ENCODE peak calls at places on chromosomes 4 and X, in seven cellular contexts. R is A549, M is lower leg skin, T is esophagus squamous epithelium, H is transverse colon, O is uterus, Y is body of pancreas. W is an unnamed sample.
A peak's percentile ranks its signal among the peaks of the same experiment; 100 is the strongest.

GRCh38 chrX:53247928-53248327 is 22.9 kb upstream of the KDM5C start:
- DNase-seq in R (no peak), O (no peak), H (no peak), T (no peak), Y (no peak), M (no peak), W (no peak)

GRCh38 chrX:49155900-49156837 is 6.4 kb upstream of the MAGIX start:
- DNase-seq in Y (peak; percentile 89), T (peak; percentile 49), O (peak; percentile 91), M (peak; percentile 97), R (peak; percentile 81), H (peak; percentile 92), W (no peak)

GRCh38 chr4:70313736-70314135 is 21.0 kb upstream of the CABS1 start:
- DNase-seq in M (no peak), Y (no peak), H (no peak), O (no peak), R (no peak), T (no peak), W (no peak)

GRCh38 chrX:51281758-51282318 is 50.8 kb upstream of the NUDT10 start:
- DNase-seq in Y (no peak), M (no peak), H (no peak), O (no peak), R (no peak), T (no peak), W (no peak)

GRCh38 chr4:101191302-101192098 is 155.8 kb downstream of the PPP3CA start:
- DNase-seq in Y (peak; percentile 75), R (no peak), O (peak; percentile 76), M (peak; percentile 87), H (peak; percentile 50), T (no peak), W (no peak)

GRCh38 chr4:189124149-189124758 is 816.4 kb upstream of the FRG1 start:
- DNase-seq in T (no peak), R (no peak), H (no peak), Y (no peak), M (no peak), O (no peak), W (no peak)

GRCh38 chr4:3689576-3690551 is 76.3 kb upstream of the ADRA2C start:
- DNase-seq in Y (peak; percentile 8), M (no peak), H (no peak), O (no peak), R (no peak), T (no peak), W (no peak)

GRCh38 chr4:13162886-13163285 is 321.3 kb downstream of the RAB28 start:
- DNase-seq in Y (no peak), M (no peak), O (no peak), T (no peak), R (no peak), H (no peak), W (no peak)

GRCh38 chrX:43573441-43574015 is 82.6 kb upstream of the MAOA start:
- DNase-seq in O (no peak), R (no peak), M (no peak), T (no peak), H (no peak), Y (no peak), W (no peak)

GRCh38 chrX:8067754-8068469 is 103.2 kb downstream of the VCX2 start:
- DNase-seq in T (no peak), O (no peak), Y (no peak), M (no peak), H (no peak), R (no peak), W (no peak)

GRCh38 chrX:139194571-139195280 is 335.8 kb upstream of the F9 start:
- DNase-seq in Y (peak; percentile 73), M (no peak), R (no peak), H (peak; percentile 18), O (no peak), T (no peak), W (no peak)

GRCh38 chr4:85787133-85787532 is 312.2 kb downstream of the ARHGAP24 start:
- DNase-seq in M (no peak), O (no peak), Y (no peak), T (no peak), H (no peak), R (no peak), W (no peak)

GRCh38 chr4:89640620-89641366 is 196.2 kb downstream of the SNCA start:
- DNase-seq in H (peak; percentile 43), R (peak; percentile 40), T (no peak), M (no peak), O (peak; percentile 19), Y (peak; percentile 52), W (no peak)

GRCh38 chrX:10038585-10038984 is 71.4 kb downstream of the CLDN34 start:
- DNase-seq in H (no peak), R (no peak), O (no peak), Y (no peak), T (no peak), M (peak; percentile 42), W (no peak)

GRCh38 chr4:98778206-98778605 is 119.8 kb upstream of the TSPAN5 start:
- DNase-seq in Y (no peak), H (no peak), R (peak; percentile 55), M (no peak), O (no peak), T (no peak), W (peak; percentile 19)

GRCh38 chrX:68490644-68491043 is 8.2 kb upstream of the YIPF6 start:
- DNase-seq in H (no peak), R (peak; percentile 69), O (no peak), Y (no peak), T (no peak), M (no peak), W (peak; percentile 30)

GRCh38 chr4:169823685-169824084 is 65.9 kb upstream of the HPF1 start:
- DNase-seq in M (no peak), O (no peak), Y (peak; percentile 28), R (no peak), T (no peak), H (peak; percentile 13), W (peak; percentile 14)

GRCh38 chr4:35970366-35970960 is 273.9 kb downstream of the ARAP2 start:
- DNase-seq in O (no peak), R (no peak), M (no peak), Y (no peak), H (no peak), T (no peak), W (no peak)

GRCh38 chrX:55717521-55718497 is at the start of gene RRAGB:
- DNase-seq in R (peak; percentile 97), O (peak; percentile 93), T (peak; percentile 83), Y (peak; percentile 94), H (peak; percentile 95), M (peak; percentile 98), W (peak; percentile 45)

GRCh38 chrX:47244676-47245075 is 11.9 kb downstream of the USP11 start:
- DNase-seq in T (no peak), Y (no peak), R (no peak), O (no peak), M (peak; percentile 68), H (no peak), W (no peak)

GRCh38 chrX:153671589-153672530 is 1.8 kb downstream of the PNCK start:
- DNase-seq in O (no peak), M (peak; percentile 78), Y (no peak), T (no peak), R (no peak), H (no peak), W (no peak)

GRCh38 chr4:185834088-185834487 is 22.1 kb upstream of the SORBS2 start:
- DNase-seq in R (no peak), O (no peak), T (no peak), Y (no peak), H (no peak), M (no peak), W (no peak)

GRCh38 chrX:12292996-12293765 is 154.9 kb downstream of the FRMPD4 start:
- DNase-seq in T (no peak), Y (no peak), O (no peak), R (no peak), M (no peak), H (no peak), W (no peak)

GRCh38 chrX:103513067-103513466 is 6.2 kb downstream of the RAB40A start:
- DNase-seq in T (no peak), Y (no peak), O (no peak), H (no peak), M (no peak), R (no peak), W (no peak)

DNA sequence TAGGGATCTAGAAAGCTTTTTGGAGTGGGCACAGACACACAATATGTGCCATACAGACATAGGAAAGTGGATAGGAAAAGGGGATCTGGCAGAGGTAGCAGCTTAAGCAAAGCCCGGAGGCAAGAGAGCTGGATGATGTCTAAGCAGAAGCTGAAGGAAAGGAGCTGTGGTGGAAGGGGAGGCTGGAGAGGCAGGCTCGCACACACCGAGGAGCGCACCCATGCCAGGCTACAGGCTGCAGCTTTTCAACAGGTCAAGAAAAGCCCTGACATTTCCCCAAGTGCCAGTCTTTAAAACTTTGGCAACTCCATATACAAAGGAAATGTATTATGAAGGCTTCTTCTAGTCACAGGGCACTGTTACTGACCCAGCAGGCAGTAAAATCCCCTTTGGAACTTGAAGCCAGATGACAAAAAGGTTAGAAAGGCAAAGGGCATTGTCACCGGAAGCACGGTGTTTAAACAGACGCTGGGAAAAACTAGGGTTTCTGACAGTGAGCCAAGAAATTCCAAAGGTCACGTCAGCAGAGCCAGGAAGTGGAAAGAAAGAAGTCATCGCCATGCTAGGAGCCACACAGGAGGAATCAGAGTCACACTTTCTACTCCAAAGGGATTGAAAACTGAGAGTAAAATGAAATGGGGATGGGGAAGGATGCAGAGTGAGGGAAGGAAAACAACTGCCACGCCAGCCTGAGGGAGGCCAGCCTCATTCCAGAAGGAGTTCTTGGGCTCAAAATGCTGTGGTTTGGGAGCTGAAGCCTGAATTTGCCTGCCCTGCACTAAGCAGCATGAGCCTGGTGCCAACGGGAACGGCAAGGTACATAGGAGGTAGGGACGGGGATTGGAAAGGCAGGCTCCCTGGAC is 67.1 kb downstream of the SOWAHB start:
- DNase-seq in Y (peak; percentile 83), R (peak; percentile 43), O (peak; percentile 23), H (peak; percentile 79), M (no peak), T (no peak), W (peak; percentile 22)
- TF ChIP-seq POLR2A in Y (peak; percentile 76), R (no peak), O (no peak), H (peak; percentile 83), M (no peak), T (no peak), W (no peak)

GRCh38 chr4:76213415-76214268 is at the start of gene SCARB2:
- DNase-seq in O (peak; percentile 86), T (peak; percentile 23), Y (peak; percentile 90), R (peak; percentile 60), H (peak; percentile 91), M (peak; percentile 96), W (peak; percentile 70)
- TF ChIP-seq POLR2A in O (peak; percentile 71), T (no peak), Y (peak; percentile 81), R (peak; percentile 59), H (peak; percentile 76), M (peak; percentile 23), W (peak; percentile 72)

GRCh38 chr4:7987148-7987989 is 47.7 kb upstream of the AFAP1 start:
- DNase-seq in H (peak; percentile 79), O (peak; percentile 63), Y (peak; percentile 75), R (peak; percentile 41), M (peak; percentile 93), T (no peak), W (peak; percentile 50)
- TF ChIP-seq POLR2A in H (no peak), O (no peak), Y (no peak), R (no peak), M (no peak), T (no peak), W (no peak)

DNA sequence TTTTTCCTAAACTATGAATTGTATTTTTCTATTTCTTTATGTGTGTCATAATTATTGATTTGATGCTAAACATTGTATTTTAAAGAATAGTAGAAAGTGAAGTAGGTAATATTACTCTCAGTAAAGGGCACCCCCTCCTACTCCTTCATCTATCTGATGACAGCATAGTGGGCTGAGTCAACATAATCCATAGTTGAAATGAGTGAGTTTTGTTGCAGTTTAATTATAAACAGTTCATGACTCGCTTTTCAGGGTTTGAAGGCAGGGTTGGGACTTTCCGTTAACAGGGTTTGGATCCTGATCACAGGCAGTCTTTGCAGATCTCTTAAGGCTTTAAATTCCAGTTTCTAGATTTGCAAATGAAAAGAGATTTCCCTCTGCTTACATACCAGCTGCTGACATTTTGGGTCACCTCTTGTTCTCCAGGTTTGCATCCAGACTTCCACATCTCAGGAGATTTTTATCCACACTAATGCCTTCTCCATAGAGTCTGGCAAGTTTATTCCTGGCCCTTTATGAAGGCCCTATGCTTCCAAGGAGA is 54.0 kb upstream of the TACR3 start:
- DNase-seq in T (no peak), O (no peak), Y (no peak), M (no peak), H (no peak), R (no peak), W (no peak)
- TF ChIP-seq POLR2A in T (no peak), O (no peak), Y (no peak), M (no peak), H (no peak), R (no peak), W (no peak)